ENCODE peak calls at places on chromosomes 6 and 20, in five cellular contexts. One of them, this sample, is unnamed.

GRCh38 chr20:44057698-44058675 is 129.0 kb downstream of the JPH2 start:
- DNase-seq in nephron progenitor cell: no peak
- DNase-seq in lower leg skin: peak; percentile 77
- DNase-seq in left lung: no peak
- DNase-seq in fibroblast of mammary gland: peak; percentile 85
- DNase-seq in this sample: peak; percentile 32

GRCh38 chr6:3742426-3743344 is 8.8 kb downstream of the PXDC1 start:
- DNase-seq in fibroblast of mammary gland: peak; percentile 75
- DNase-seq in lower leg skin: peak; percentile 98
- DNase-seq in left lung: peak; percentile 88
- DNase-seq in nephron progenitor cell: peak; percentile 95
- DNase-seq in this sample: peak; percentile 91

GRCh38 chr6:18022398-18023231 is 35.2 kb upstream of the KIF13A start:
- DNase-seq in lower leg skin: no peak
- DNase-seq in fibroblast of mammary gland: peak; percentile 39
- DNase-seq in left lung: no peak
- DNase-seq in nephron progenitor cell: peak; percentile 13
- DNase-seq in this sample: no peak

GRCh38 chr6:57294829-57295228 is 22.6 kb upstream of the PRIM2 start:
- DNase-seq in nephron progenitor cell: no peak
- DNase-seq in lower leg skin: peak; percentile 85
- DNase-seq in fibroblast of mammary gland: peak; percentile 33
- DNase-seq in left lung: no peak
- DNase-seq in this sample: no peak

GRCh38 chr6:35360349-35361138 is 18.2 kb downstream of the PPARD start:
- DNase-seq in fibroblast of mammary gland: no peak
- DNase-seq in left lung: peak; percentile 68
- DNase-seq in nephron progenitor cell: no peak
- DNase-seq in lower leg skin: peak; percentile 53
- DNase-seq in this sample: no peak

GRCh38 chr6:107418118-107418517 is 41.2 kb downstream of the PDSS2 start:
- DNase-seq in nephron progenitor cell: no peak
- DNase-seq in lower leg skin: no peak
- DNase-seq in fibroblast of mammary gland: peak; percentile 39
- DNase-seq in left lung: no peak
- DNase-seq in this sample: no peak

GRCh38 chr6:6808915-6809314 is 220.4 kb downstream of the LY86 start:
- DNase-seq in nephron progenitor cell: no peak
- DNase-seq in left lung: no peak
- DNase-seq in lower leg skin: no peak
- DNase-seq in fibroblast of mammary gland: no peak
- DNase-seq in this sample: no peak

GRCh38 chr20:14951707-14952106 is 614.3 kb upstream of the FLRT3 start:
- DNase-seq in fibroblast of mammary gland: peak; percentile 62
- DNase-seq in nephron progenitor cell: no peak
- DNase-seq in left lung: no peak
- DNase-seq in lower leg skin: no peak
- DNase-seq in this sample: no peak

GRCh38 chr6:48628316-48628715 is 517.3 kb upstream of the PTCHD4 start:
- DNase-seq in lower leg skin: no peak
- DNase-seq in fibroblast of mammary gland: no peak
- DNase-seq in left lung: no peak
- DNase-seq in nephron progenitor cell: no peak
- DNase-seq in this sample: no peak

GRCh38 chr20:11467436-11467835 is 450.3 kb upstream of the BTBD3 start:
- DNase-seq in lower leg skin: no peak
- DNase-seq in nephron progenitor cell: no peak
- DNase-seq in fibroblast of mammary gland: no peak
- DNase-seq in left lung: no peak
- DNase-seq in this sample: no peak

GRCh38 chr6:113600556-113601339 is 256.4 kb upstream of the MARCKS start:
- DNase-seq in lower leg skin: no peak
- DNase-seq in nephron progenitor cell: no peak
- DNase-seq in left lung: no peak
- DNase-seq in fibroblast of mammary gland: no peak
- DNase-seq in this sample: no peak

DNA sequence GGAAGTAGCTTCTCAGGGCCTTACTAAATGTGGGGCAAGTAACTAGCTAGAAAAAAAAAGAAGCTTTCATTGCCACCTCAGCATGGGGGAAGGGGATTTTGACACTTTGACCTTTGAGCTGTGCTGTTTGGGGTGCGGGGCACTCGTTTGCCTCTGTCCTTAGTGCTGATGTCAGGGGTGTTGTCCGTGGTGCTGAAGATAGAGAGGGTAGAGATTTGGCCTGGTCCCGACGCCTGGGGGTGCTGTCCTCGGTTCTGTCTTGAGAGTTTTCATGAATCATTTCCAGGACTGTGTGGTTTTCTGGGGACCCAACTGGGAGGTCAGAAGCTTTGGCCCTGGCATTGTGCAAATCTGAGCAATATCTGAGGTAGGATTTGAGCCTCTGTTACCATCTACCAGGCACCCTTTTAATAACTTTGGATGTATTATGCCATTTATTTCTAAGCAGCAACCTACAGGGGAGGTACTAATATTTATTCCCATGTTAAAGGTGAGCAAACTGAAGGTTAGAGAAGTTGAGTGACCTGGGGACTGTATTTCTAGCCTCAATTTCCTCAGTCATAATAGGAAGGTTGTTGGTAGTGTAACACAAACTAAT is 78.0 kb downstream of the DLGAP4 start:
- DNase-seq in fibroblast of mammary gland: peak; percentile 38
- DNase-seq in lower leg skin: no peak
- DNase-seq in left lung: no peak
- DNase-seq in nephron progenitor cell: peak; percentile 88
- DNase-seq in this sample: no peak
- TF ChIP-seq CTCF in fibroblast of mammary gland: peak; percentile 21
- TF ChIP-seq CTCF in lower leg skin: no peak
- TF ChIP-seq CTCF in left lung: no peak
- TF ChIP-seq CTCF in nephron progenitor cell: peak; percentile 7
- TF ChIP-seq CTCF in this sample: peak; percentile 41

GRCh38 chr6:89302936-89303335 is 12.2 kb downstream of the GABRR2 start:
- DNase-seq in nephron progenitor cell: no peak
- DNase-seq in fibroblast of mammary gland: no peak
- DNase-seq in left lung: no peak
- DNase-seq in lower leg skin: no peak
- DNase-seq in this sample: no peak
- TF ChIP-seq CTCF in nephron progenitor cell: no peak
- TF ChIP-seq CTCF in fibroblast of mammary gland: no peak
- TF ChIP-seq CTCF in left lung: no peak
- TF ChIP-seq CTCF in lower leg skin: no peak
- TF ChIP-seq CTCF in this sample: no peak

DNA sequence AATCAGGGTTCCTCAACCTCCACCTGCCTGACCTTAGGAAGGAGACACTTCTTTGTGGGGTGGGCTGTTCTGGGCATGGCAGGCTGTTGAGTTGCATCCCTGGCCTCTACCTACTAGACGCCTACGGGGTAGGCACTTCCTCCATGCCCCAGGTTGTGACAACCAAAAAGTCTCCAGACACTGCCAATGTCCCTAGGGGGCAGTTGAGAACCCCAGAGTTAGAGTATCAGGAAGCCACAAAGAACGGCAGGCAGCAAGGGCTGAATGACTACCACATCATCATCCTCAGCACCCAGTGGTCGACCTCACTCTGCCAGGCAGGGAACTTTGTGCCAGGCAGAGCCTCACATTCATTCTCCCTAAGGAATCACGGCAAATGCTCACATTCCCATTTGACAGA is 21.5 kb downstream of the PMEPA1 start:
- DNase-seq in lower leg skin: no peak
- DNase-seq in left lung: no peak
- DNase-seq in fibroblast of mammary gland: no peak
- DNase-seq in nephron progenitor cell: no peak
- DNase-seq in this sample: no peak
- TF ChIP-seq CTCF in lower leg skin: no peak
- TF ChIP-seq CTCF in left lung: no peak
- TF ChIP-seq CTCF in fibroblast of mammary gland: no peak
- TF ChIP-seq CTCF in nephron progenitor cell: no peak
- TF ChIP-seq CTCF in this sample: no peak

GRCh38 chr6:23547851-23548250 is 578.2 kb upstream of the NRSN1 start:
- DNase-seq in fibroblast of mammary gland: no peak
- DNase-seq in lower leg skin: no peak
- DNase-seq in nephron progenitor cell: no peak
- DNase-seq in left lung: no peak
- DNase-seq in this sample: no peak
- TF ChIP-seq CTCF in fibroblast of mammary gland: no peak
- TF ChIP-seq CTCF in lower leg skin: no peak
- TF ChIP-seq CTCF in nephron progenitor cell: peak; percentile 31
- TF ChIP-seq CTCF in left lung: no peak
- TF ChIP-seq CTCF in this sample: peak; percentile 55

GRCh38 chr6:8065519-8065911 is 1.3 kb upstream of the BLOC1S5 start:
- DNase-seq in nephron progenitor cell: no peak
- DNase-seq in lower leg skin: no peak
- DNase-seq in fibroblast of mammary gland: no peak
- DNase-seq in left lung: no peak
- DNase-seq in this sample: no peak

GRCh38 chr6:8063762-8064637 is at the start of gene BLOC1S5:
- DNase-seq in left lung: peak; percentile 97
- DNase-seq in nephron progenitor cell: peak; percentile 97
- DNase-seq in fibroblast of mammary gland: peak; percentile 95
- DNase-seq in lower leg skin: peak; percentile 99
- DNase-seq in this sample: peak; percentile 97

GRCh38 chr6:8069887-8070286 is 5.7 kb upstream of the BLOC1S5 start:
- DNase-seq in nephron progenitor cell: no peak
- DNase-seq in lower leg skin: no peak
- DNase-seq in fibroblast of mammary gland: no peak
- DNase-seq in left lung: no peak
- DNase-seq in this sample: no peak

GRCh38 chr6:8064638-8065518 is 689 bp upstream of the BLOC1S5 start:
- DNase-seq in nephron progenitor cell: no peak
- DNase-seq in left lung: no peak
- DNase-seq in fibroblast of mammary gland: no peak
- DNase-seq in lower leg skin: no peak
- DNase-seq in this sample: no peak

GRCh38 chr6:8066108-8066507 is 1.9 kb upstream of the BLOC1S5 start:
- DNase-seq in left lung: no peak
- DNase-seq in lower leg skin: no peak
- DNase-seq in nephron progenitor cell: no peak
- DNase-seq in fibroblast of mammary gland: no peak
- DNase-seq in this sample: no peak
- TF ChIP-seq CTCF in left lung: no peak
- TF ChIP-seq CTCF in lower leg skin: no peak
- TF ChIP-seq CTCF in nephron progenitor cell: no peak
- TF ChIP-seq CTCF in fibroblast of mammary gland: no peak
- TF ChIP-seq CTCF in this sample: peak; percentile 39

GRCh38 chr6:54860739-54861138 is 14.2 kb downstream of the FAM83B start:
- DNase-seq in fibroblast of mammary gland: peak; percentile 52
- DNase-seq in nephron progenitor cell: no peak
- DNase-seq in left lung: no peak
- DNase-seq in lower leg skin: no peak
- DNase-seq in this sample: no peak
- TF ChIP-seq CTCF in fibroblast of mammary gland: no peak
- TF ChIP-seq CTCF in nephron progenitor cell: no peak
- TF ChIP-seq CTCF in left lung: no peak
- TF ChIP-seq CTCF in lower leg skin: no peak
- TF ChIP-seq CTCF in this sample: no peak

DNA sequence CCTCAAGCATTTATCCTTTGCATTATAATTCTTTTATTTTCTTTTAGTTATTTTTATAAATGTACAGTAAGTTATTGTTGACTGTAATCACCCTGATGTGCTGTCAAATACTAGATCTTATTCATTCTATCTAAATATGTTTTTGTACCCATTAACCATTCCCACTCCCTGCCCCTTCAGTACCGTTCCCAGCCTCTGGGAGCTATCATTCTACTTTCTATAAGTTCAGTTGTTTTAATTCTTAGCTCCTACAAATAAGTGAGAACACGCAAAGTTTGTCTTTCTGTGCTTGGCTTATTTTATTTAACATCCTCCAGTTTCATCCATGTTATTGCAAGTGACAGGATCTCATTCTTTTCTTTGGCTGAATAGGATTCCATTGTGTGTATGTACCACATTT is 12.5 kb upstream of the ERVFRD-1 start:
- DNase-seq in left lung: no peak
- DNase-seq in lower leg skin: no peak
- DNase-seq in nephron progenitor cell: no peak
- DNase-seq in fibroblast of mammary gland: no peak
- DNase-seq in this sample: no peak
- TF ChIP-seq CTCF in left lung: no peak
- TF ChIP-seq CTCF in lower leg skin: no peak
- TF ChIP-seq CTCF in nephron progenitor cell: no peak
- TF ChIP-seq CTCF in fibroblast of mammary gland: peak; percentile 14
- TF ChIP-seq CTCF in this sample: peak; percentile 68

GRCh38 chr6:16759646-16760535 is 1.4 kb downstream of the ATXN1 start:
- DNase-seq in nephron progenitor cell: peak; percentile 83
- DNase-seq in left lung: peak; percentile 93
- DNase-seq in fibroblast of mammary gland: peak; percentile 83
- DNase-seq in lower leg skin: peak; percentile 98
- DNase-seq in this sample: peak; percentile 89
- TF ChIP-seq CTCF in nephron progenitor cell: no peak
- TF ChIP-seq CTCF in left lung: no peak
- TF ChIP-seq CTCF in fibroblast of mammary gland: no peak
- TF ChIP-seq CTCF in lower leg skin: no peak
- TF ChIP-seq CTCF in this sample: peak; percentile 30